ENCODE peak calls at places on chromosomes 4 and X, in five cellular contexts. One of them, this sample, is unnamed.

GRCh38 chr4:89915937-89916336 is 21.3 kb downstream of the MMRN1 start:
- DNase-seq in amniotic epithelial cell: peak
- DNase-seq in pons: no peak
- DNase-seq in Kasumi-1: no peak
- DNase-seq in NCI-H2081 treated with DMSO at 0.1 percent for 48 hours: no peak
- DNase-seq in this sample: no peak

GRCh38 chrX:48854898-48855297 is 19.5 kb upstream of the PCSK1N start:
- DNase-seq in amniotic epithelial cell: peak
- DNase-seq in NCI-H2081 treated with DMSO at 0.1 percent for 48 hours: no peak
- DNase-seq in pons: no peak
- DNase-seq in Kasumi-1: peak
- DNase-seq in this sample: no peak

GRCh38 chr4:79831119-79831528 is 241.9 kb downstream of the ANTXR2 start:
- DNase-seq in NCI-H2081 treated with DMSO at 0.1 percent for 48 hours: no peak
- DNase-seq in amniotic epithelial cell: no peak
- DNase-seq in Kasumi-1: no peak
- DNase-seq in pons: no peak
- DNase-seq in this sample: no peak

GRCh38 chr4:25667931-25668557 is 12.4 kb downstream of the SLC34A2 start:
- DNase-seq in NCI-H2081 treated with DMSO at 0.1 percent for 48 hours: no peak
- DNase-seq in Kasumi-1: no peak
- DNase-seq in amniotic epithelial cell: peak
- DNase-seq in pons: no peak
- DNase-seq in this sample: no peak

GRCh38 chr4:153792007-153792892 is 3.4 kb upstream of the SFRP2 start:
- DNase-seq in Kasumi-1: no peak
- DNase-seq in NCI-H2081 treated with DMSO at 0.1 percent for 48 hours: no peak
- DNase-seq in amniotic epithelial cell: no peak
- DNase-seq in pons: peak
- DNase-seq in this sample: no peak

GRCh38 chr4:3411676-3412075 is 30.1 kb upstream of the HGFAC start:
- DNase-seq in amniotic epithelial cell: no peak
- DNase-seq in NCI-H2081 treated with DMSO at 0.1 percent for 48 hours: no peak
- DNase-seq in Kasumi-1: no peak
- DNase-seq in pons: no peak
- DNase-seq in this sample: no peak

GRCh38 chr4:57094482-57095223 is 15.5 kb downstream of the IGFBP7 start:
- DNase-seq in pons: no peak
- DNase-seq in amniotic epithelial cell: peak
- DNase-seq in NCI-H2081 treated with DMSO at 0.1 percent for 48 hours: no peak
- DNase-seq in Kasumi-1: no peak
- DNase-seq in this sample: no peak

GRCh38 chr4:100421356-100421978 is 96.4 kb downstream of the EMCN start:
- DNase-seq in pons: peak
- DNase-seq in NCI-H2081 treated with DMSO at 0.1 percent for 48 hours: no peak
- DNase-seq in amniotic epithelial cell: peak
- DNase-seq in Kasumi-1: peak
- DNase-seq in this sample: no peak

GRCh38 chr4:870951-871350 is 45.0 kb upstream of the CPLX1 start:
- DNase-seq in pons: no peak
- DNase-seq in Kasumi-1: no peak
- DNase-seq in amniotic epithelial cell: no peak
- DNase-seq in NCI-H2081 treated with DMSO at 0.1 percent for 48 hours: no peak
- DNase-seq in this sample: no peak

GRCh38 chr4:2062808-2063524 is 3.8 kb downstream of the NAT8L start:
- DNase-seq in amniotic epithelial cell: no peak
- DNase-seq in Kasumi-1: no peak
- DNase-seq in pons: no peak
- DNase-seq in NCI-H2081 treated with DMSO at 0.1 percent for 48 hours: no peak
- DNase-seq in this sample: no peak

GRCh38 chr4:54090804-54091623 is 8.9 kb upstream of the GSX2 start:
- DNase-seq in Kasumi-1: no peak
- DNase-seq in pons: no peak
- DNase-seq in NCI-H2081 treated with DMSO at 0.1 percent for 48 hours: no peak
- DNase-seq in amniotic epithelial cell: no peak
- DNase-seq in this sample: no peak

GRCh38 chr4:38753021-38753806 is 29.6 kb downstream of the TLR10 start:
- DNase-seq in pons: no peak
- DNase-seq in Kasumi-1: no peak
- DNase-seq in NCI-H2081 treated with DMSO at 0.1 percent for 48 hours: no peak
- DNase-seq in amniotic epithelial cell: peak
- DNase-seq in this sample: no peak

GRCh38 chrX:1403228-1403627 is 11.3 kb upstream of the SLC25A6 start:
- DNase-seq in pons: no peak
- DNase-seq in amniotic epithelial cell: no peak
- DNase-seq in NCI-H2081 treated with DMSO at 0.1 percent for 48 hours: no peak
- DNase-seq in Kasumi-1: no peak
- DNase-seq in this sample: no peak

GRCh38 chr4:47484169-47484568 is 906 bp upstream of the ATP10D start:
- DNase-seq in Kasumi-1: no peak
- DNase-seq in NCI-H2081 treated with DMSO at 0.1 percent for 48 hours: no peak
- DNase-seq in amniotic epithelial cell: no peak
- DNase-seq in pons: no peak
- DNase-seq in this sample: no peak

This sample was measured in stimulated activated CD4-positive, alpha-beta T cell treated with anti-CD3 and anti-CD28 coated beads, Interleukin-12 subunit alpha, Interleukin-12 subunit beta, amount 100 ng/mL, for 24 hours.